ENCODE peak calls at places on chromosomes 4 and X, in five cellular contexts. W is KG1, K is HTR-8/SVneo, Z is lung, P is kidney tubule cell. Q is an unnamed sample.
A peak's percentile ranks its signal among the peaks of the same experiment; 100 is the strongest.

GRCh38 chr4:72846280-72847111 is 223.0 kb downstream of the COX18 start:
- DNase-seq in W (no peak), K (no peak), Z (no peak), P (peak; percentile 20), Q (peak; percentile 23)

GRCh38 chrX:147957291-147957690 is 23.8 kb upstream of the FMR1NB start:
- DNase-seq in W (no peak), K (no peak), Z (no peak), P (no peak), Q (no peak)

GRCh38 chrX:107627792-107628661 is at the start of gene PRPS1:
- DNase-seq in W (peak; percentile 70), K (peak; percentile 58), Z (peak; percentile 91), P (peak; percentile 95), Q (peak; percentile 93)

GRCh38 chr4:130110189-130110588 is 1014.2 kb downstream of the C4orf33 start:
- DNase-seq in W (no peak), K (no peak), Z (no peak), P (no peak), Q (no peak)

GRCh38 chr4:172061204-172061603 is 248.0 kb downstream of the GALNTL6 start:
- DNase-seq in W (no peak), K (no peak), Z (no peak), P (no peak), Q (no peak)

GRCh38 chr4:663438-664428 is 10.3 kb downstream of the ATP5ME start:
- DNase-seq in W (peak; percentile 46), K (no peak), Z (peak; percentile 65), P (peak; percentile 39), Q (no peak)

GRCh38 chr4:43337707-43338106 is 445.2 kb downstream of the GRXCR1 start:
- DNase-seq in W (no peak), K (no peak), Z (no peak), P (peak; percentile 45), Q (no peak)

GRCh38 chr4:153471691-153472080 is 5.5 kb downstream of the TMEM131L start:
- DNase-seq in W (no peak), K (no peak), Z (no peak), P (no peak), Q (no peak)

GRCh38 chr4:164482092-164482404 is 271.9 kb upstream of the SMIM31 start:
- DNase-seq in W (no peak), K (no peak), Z (no peak), P (no peak), Q (no peak)

GRCh38 chr4:78478523-78478922 is 73.0 kb upstream of the ANXA3 start:
- DNase-seq in W (no peak), K (no peak), Z (no peak), P (no peak), Q (no peak)

GRCh38 chr4:76702440-76703122 is 195.4 kb downstream of the SOWAHB start:
- DNase-seq in W (no peak), K (no peak), Z (no peak), P (no peak), Q (peak; percentile 17)

GRCh38 chr4:182809417-182810102 is 107.6 kb downstream of the DCTD start:
- DNase-seq in W (no peak), K (peak; percentile 29), Z (no peak), P (peak; percentile 26), Q (no peak)

GRCh38 chr4:155751569-155751968 is 7.3 kb upstream of the GUCY1B1 start:
- DNase-seq in W (no peak), K (no peak), Z (no peak), P (no peak), Q (no peak)

GRCh38 chrX:107014927-107015326 is 14.9 kb upstream of the MORC4 start:
- DNase-seq in W (no peak), K (no peak), Z (no peak), P (no peak), Q (no peak)

GRCh38 chrX:136794080-136794479 is 13.3 kb upstream of the ARHGEF6 start:
- DNase-seq in W (no peak), K (no peak), Z (no peak), P (no peak), Q (no peak)